ENCODE peak calls at places on chromosomes 4 and X, in eight cellular contexts. One of them, this sample, is unnamed.

GRCh38 chr4:124177647-124178425 is 534.7 kb downstream of the ANKRD50 start:
- DNase-seq in Caki2: peak
- DNase-seq in GM12878: no peak
- DNase-seq in activated CD4-positive, alpha-beta T cell treated with anti-CD3 and anti-CD28 coated beads, Interleukin-2, amount 50 U/mL, for 4 hours: no peak
- DNase-seq in activated naive CD4-positive, alpha-beta T cell: no peak
- DNase-seq in neuronal stem cell: no peak
- DNase-seq in activated gamma-delta T cell treated with Interleukin-2 at 50 U/mL for 16 hours: no peak
- DNase-seq in left lung: no peak
- DNase-seq in this sample: peak

GRCh38 chrX:66684196-66684595 is 45.3 kb upstream of the EDA2R start:
- DNase-seq in activated CD4-positive, alpha-beta T cell treated with anti-CD3 and anti-CD28 coated beads, Interleukin-2, amount 50 U/mL, for 4 hours: no peak
- DNase-seq in left lung: no peak
- DNase-seq in Caki2: no peak
- DNase-seq in neuronal stem cell: no peak
- DNase-seq in GM12878: no peak
- DNase-seq in activated gamma-delta T cell treated with Interleukin-2 at 50 U/mL for 16 hours: no peak
- DNase-seq in activated naive CD4-positive, alpha-beta T cell: no peak
- DNase-seq in this sample: peak

GRCh38 chr4:6688879-6689505 is 4.7 kb upstream of the S100P start:
- DNase-seq in activated CD4-positive, alpha-beta T cell treated with anti-CD3 and anti-CD28 coated beads, Interleukin-2, amount 50 U/mL, for 4 hours: peak
- DNase-seq in activated gamma-delta T cell treated with Interleukin-2 at 50 U/mL for 16 hours: peak
- DNase-seq in Caki2: peak
- DNase-seq in GM12878: no peak
- DNase-seq in neuronal stem cell: no peak
- DNase-seq in left lung: no peak
- DNase-seq in activated naive CD4-positive, alpha-beta T cell: no peak
- DNase-seq in this sample: peak

GRCh38 chr4:186693159-186693815 is 30.4 kb downstream of the FAT1 start:
- DNase-seq in activated CD4-positive, alpha-beta T cell treated with anti-CD3 and anti-CD28 coated beads, Interleukin-2, amount 50 U/mL, for 4 hours: no peak
- DNase-seq in Caki2: peak
- DNase-seq in neuronal stem cell: no peak
- DNase-seq in left lung: peak
- DNase-seq in activated gamma-delta T cell treated with Interleukin-2 at 50 U/mL for 16 hours: no peak
- DNase-seq in GM12878: no peak
- DNase-seq in activated naive CD4-positive, alpha-beta T cell: no peak
- DNase-seq in this sample: peak

GRCh38 chr4:181261279-181261678 is 981.9 kb upstream of the TENM3 start:
- DNase-seq in activated CD4-positive, alpha-beta T cell treated with anti-CD3 and anti-CD28 coated beads, Interleukin-2, amount 50 U/mL, for 4 hours: no peak
- DNase-seq in activated gamma-delta T cell treated with Interleukin-2 at 50 U/mL for 16 hours: no peak
- DNase-seq in left lung: no peak
- DNase-seq in neuronal stem cell: peak
- DNase-seq in activated naive CD4-positive, alpha-beta T cell: no peak
- DNase-seq in GM12878: no peak
- DNase-seq in Caki2: no peak
- DNase-seq in this sample: no peak

GRCh38 chr4:178823673-178824072 is 1381.4 kb upstream of the AGA start:
- DNase-seq in activated naive CD4-positive, alpha-beta T cell: no peak
- DNase-seq in left lung: no peak
- DNase-seq in Caki2: no peak
- DNase-seq in activated CD4-positive, alpha-beta T cell treated with anti-CD3 and anti-CD28 coated beads, Interleukin-2, amount 50 U/mL, for 4 hours: no peak
- DNase-seq in activated gamma-delta T cell treated with Interleukin-2 at 50 U/mL for 16 hours: no peak
- DNase-seq in GM12878: no peak
- DNase-seq in neuronal stem cell: no peak
- DNase-seq in this sample: no peak

GRCh38 chr4:185880571-185880970 is 68.6 kb upstream of the SORBS2 start:
- DNase-seq in GM12878: no peak
- DNase-seq in left lung: no peak
- DNase-seq in activated gamma-delta T cell treated with Interleukin-2 at 50 U/mL for 16 hours: no peak
- DNase-seq in neuronal stem cell: no peak
- DNase-seq in activated CD4-positive, alpha-beta T cell treated with anti-CD3 and anti-CD28 coated beads, Interleukin-2, amount 50 U/mL, for 4 hours: no peak
- DNase-seq in Caki2: no peak
- DNase-seq in activated naive CD4-positive, alpha-beta T cell: no peak
- DNase-seq in this sample: no peak

GRCh38 chrX:22577181-22577580 is 304.5 kb downstream of the CBLL2 start:
- DNase-seq in activated CD4-positive, alpha-beta T cell treated with anti-CD3 and anti-CD28 coated beads, Interleukin-2, amount 50 U/mL, for 4 hours: no peak
- DNase-seq in Caki2: peak
- DNase-seq in activated gamma-delta T cell treated with Interleukin-2 at 50 U/mL for 16 hours: no peak
- DNase-seq in left lung: no peak
- DNase-seq in neuronal stem cell: no peak
- DNase-seq in activated naive CD4-positive, alpha-beta T cell: no peak
- DNase-seq in GM12878: no peak
- DNase-seq in this sample: peak

GRCh38 chrX:35122756-35123155 is 180.2 kb downstream of the FAM47B start:
- DNase-seq in activated gamma-delta T cell treated with Interleukin-2 at 50 U/mL for 16 hours: no peak
- DNase-seq in Caki2: no peak
- DNase-seq in GM12878: no peak
- DNase-seq in activated CD4-positive, alpha-beta T cell treated with anti-CD3 and anti-CD28 coated beads, Interleukin-2, amount 50 U/mL, for 4 hours: no peak
- DNase-seq in neuronal stem cell: no peak
- DNase-seq in left lung: no peak
- DNase-seq in activated naive CD4-positive, alpha-beta T cell: no peak
- DNase-seq in this sample: no peak

GRCh38 chr4:179634862-179635261 is 2192.6 kb upstream of the AGA start:
- DNase-seq in activated gamma-delta T cell treated with Interleukin-2 at 50 U/mL for 16 hours: no peak
- DNase-seq in Caki2: no peak
- DNase-seq in GM12878: no peak
- DNase-seq in activated CD4-positive, alpha-beta T cell treated with anti-CD3 and anti-CD28 coated beads, Interleukin-2, amount 50 U/mL, for 4 hours: no peak
- DNase-seq in left lung: no peak
- DNase-seq in activated naive CD4-positive, alpha-beta T cell: no peak
- DNase-seq in neuronal stem cell: no peak
- DNase-seq in this sample: no peak

GRCh38 chr4:37469286-37469685 is 216.9 kb downstream of the RELL1 start:
- DNase-seq in left lung: no peak
- DNase-seq in Caki2: no peak
- DNase-seq in activated naive CD4-positive, alpha-beta T cell: no peak
- DNase-seq in activated gamma-delta T cell treated with Interleukin-2 at 50 U/mL for 16 hours: no peak
- DNase-seq in GM12878: no peak
- DNase-seq in activated CD4-positive, alpha-beta T cell treated with anti-CD3 and anti-CD28 coated beads, Interleukin-2, amount 50 U/mL, for 4 hours: no peak
- DNase-seq in neuronal stem cell: no peak
- DNase-seq in this sample: no peak

GRCh38 chr4:15717647-15718416 is 15.0 kb downstream of the BST1 start:
- DNase-seq in activated CD4-positive, alpha-beta T cell treated with anti-CD3 and anti-CD28 coated beads, Interleukin-2, amount 50 U/mL, for 4 hours: no peak
- DNase-seq in GM12878: no peak
- DNase-seq in neuronal stem cell: no peak
- DNase-seq in activated naive CD4-positive, alpha-beta T cell: no peak
- DNase-seq in left lung: no peak
- DNase-seq in Caki2: no peak
- DNase-seq in activated gamma-delta T cell treated with Interleukin-2 at 50 U/mL for 16 hours: no peak
- DNase-seq in this sample: no peak

GRCh38 chr4:116501954-116502353 is 583.4 kb downstream of the TRAM1L1 start:
- DNase-seq in Caki2: no peak
- DNase-seq in activated gamma-delta T cell treated with Interleukin-2 at 50 U/mL for 16 hours: no peak
- DNase-seq in neuronal stem cell: no peak
- DNase-seq in left lung: no peak
- DNase-seq in activated naive CD4-positive, alpha-beta T cell: no peak
- DNase-seq in GM12878: no peak
- DNase-seq in activated CD4-positive, alpha-beta T cell treated with anti-CD3 and anti-CD28 coated beads, Interleukin-2, amount 50 U/mL, for 4 hours: no peak
- DNase-seq in this sample: no peak

GRCh38 chr4:123102897-123103489 is 180.6 kb upstream of the NUDT6 start:
- DNase-seq in GM12878: no peak
- DNase-seq in neuronal stem cell: peak
- DNase-seq in activated CD4-positive, alpha-beta T cell treated with anti-CD3 and anti-CD28 coated beads, Interleukin-2, amount 50 U/mL, for 4 hours: no peak
- DNase-seq in left lung: no peak
- DNase-seq in activated naive CD4-positive, alpha-beta T cell: no peak
- DNase-seq in Caki2: peak
- DNase-seq in activated gamma-delta T cell treated with Interleukin-2 at 50 U/mL for 16 hours: no peak
- DNase-seq in this sample: peak

GRCh38 chrX:34404386-34405070 is 252.6 kb downstream of the TMEM47 start:
- DNase-seq in activated gamma-delta T cell treated with Interleukin-2 at 50 U/mL for 16 hours: no peak
- DNase-seq in GM12878: no peak
- DNase-seq in Caki2: no peak
- DNase-seq in activated CD4-positive, alpha-beta T cell treated with anti-CD3 and anti-CD28 coated beads, Interleukin-2, amount 50 U/mL, for 4 hours: no peak
- DNase-seq in activated naive CD4-positive, alpha-beta T cell: no peak
- DNase-seq in neuronal stem cell: no peak
- DNase-seq in left lung: no peak
- DNase-seq in this sample: peak

GRCh38 chrX:40524423-40524822 is 56.3 kb upstream of the ATP6AP2 start:
- DNase-seq in left lung: no peak
- DNase-seq in activated gamma-delta T cell treated with Interleukin-2 at 50 U/mL for 16 hours: no peak
- DNase-seq in activated naive CD4-positive, alpha-beta T cell: no peak
- DNase-seq in GM12878: no peak
- DNase-seq in neuronal stem cell: no peak
- DNase-seq in activated CD4-positive, alpha-beta T cell treated with anti-CD3 and anti-CD28 coated beads, Interleukin-2, amount 50 U/mL, for 4 hours: no peak
- DNase-seq in Caki2: no peak
- DNase-seq in this sample: no peak

GRCh38 chr4:183329954-183330742 is 7.9 kb upstream of the CLDN24 start:
- DNase-seq in activated naive CD4-positive, alpha-beta T cell: no peak
- DNase-seq in activated gamma-delta T cell treated with Interleukin-2 at 50 U/mL for 16 hours: no peak
- DNase-seq in neuronal stem cell: no peak
- DNase-seq in activated CD4-positive, alpha-beta T cell treated with anti-CD3 and anti-CD28 coated beads, Interleukin-2, amount 50 U/mL, for 4 hours: no peak
- DNase-seq in left lung: no peak
- DNase-seq in GM12878: no peak
- DNase-seq in Caki2: no peak
- DNase-seq in this sample: no peak

GRCh38 chr4:140137654-140138053 is 16.3 kb downstream of the MAML3 start:
- DNase-seq in GM12878: no peak
- DNase-seq in activated naive CD4-positive, alpha-beta T cell: no peak
- DNase-seq in activated gamma-delta T cell treated with Interleukin-2 at 50 U/mL for 16 hours: no peak
- DNase-seq in activated CD4-positive, alpha-beta T cell treated with anti-CD3 and anti-CD28 coated beads, Interleukin-2, amount 50 U/mL, for 4 hours: no peak
- DNase-seq in neuronal stem cell: no peak
- DNase-seq in Caki2: no peak
- DNase-seq in left lung: no peak
- DNase-seq in this sample: no peak

This sample was measured in fibroblast of the aortic adventitia.